ENCODE peak calls at places on chromosomes 11 and 22, in four cellular contexts. R, M, A and D are unnamed samples.

GRCh38 chr22:49738006-49738405 is 89.7 kb downstream of the BRD1 start:
- DNase-seq in R (no peak), M (no peak), A (no peak), D (no peak)

GRCh38 chr22:48717883-48718817 is 1109.5 kb downstream of the BRD1 start:
- DNase-seq in A (no peak), R (no peak), M (no peak), D (no peak)

GRCh38 chr22:49867303-49868250 is 13.9 kb downstream of the ZBED4 start:
- DNase-seq in R (no peak), M (no peak), A (no peak), D (no peak)

GRCh38 chr11:86262387-86262786 is 17.8 kb downstream of the EED start:
- DNase-seq in R (no peak), A (no peak), M (no peak), D (no peak)

GRCh38 chr11:35035894-35036408 is 103.0 kb upstream of the CD44 start:
- DNase-seq in A (peak), M (no peak), R (no peak), D (peak)

GRCh38 chr11:47186937-47187681 is 875 bp upstream of the PACSIN3 start:
- DNase-seq in M (peak), A (peak), R (no peak), D (peak)

GRCh38 chr22:49971232-49972162 is 10.9 kb downstream of the PIM3 start:
- DNase-seq in M (peak), A (peak), R (no peak), D (peak)

GRCh38 chr22:49047461-49047860 is 780.2 kb downstream of the BRD1 start:
- DNase-seq in A (no peak), R (no peak), M (no peak), D (peak)

GRCh38 chr11:11022126-11022730 is 164.4 kb upstream of the ZBED5 start:
- DNase-seq in R (peak), M (no peak), A (peak), D (peak)

GRCh38 chr11:66012371-66012945 is 650 bp downstream of the CST6 start:
- DNase-seq in A (no peak), M (no peak), R (no peak), D (no peak)

GRCh38 chr11:5042091-5042490 is 4.2 kb upstream of the OR52J3 start:
- DNase-seq in R (no peak), A (no peak), M (no peak), D (no peak)

GRCh38 chr22:22019659-22020424 is 37.3 kb upstream of the TOP3B start:
- DNase-seq in M (no peak), R (no peak), A (no peak), D (no peak)

GRCh38 chr22:35318346-35319215 is 18.9 kb downstream of the TOM1 start:
- DNase-seq in R (no peak), M (no peak), A (no peak), D (no peak)

GRCh38 chr11:61890536-61891330 is 612 bp downstream of the FADS3 start:
- DNase-seq in M (peak), A (peak), R (peak), D (peak)

GRCh38 chr22:25650834-25651233 is 86.4 kb downstream of the GRK3 start:
- DNase-seq in A (no peak), M (no peak), R (no peak), D (no peak)

GRCh38 chr22:49181431-49181830 is 646.2 kb downstream of the BRD1 start:
- DNase-seq in M (no peak), A (no peak), R (no peak), D (no peak)

GRCh38 chr22:45903355-45904149 is 73.4 kb downstream of the WNT7B start:
- DNase-seq in R (no peak), M (peak), A (peak), D (peak)

GRCh38 chr22:21947040-21948014 is 5.3 kb downstream of the PPM1F start:
- DNase-seq in M (no peak), R (no peak), A (peak), D (peak)

GRCh38 chr11:101456812-101457211 is 127.0 kb downstream of the TRPC6 start:
- DNase-seq in R (no peak), A (peak), M (no peak), D (no peak)

GRCh38 chr22:24506802-24507438 is 11.8 kb downstream of the UPB1 start:
- DNase-seq in A (no peak), M (no peak), R (peak), D (no peak)

GRCh38 chr11:66100272-66101037 is 30.4 kb downstream of the PACS1 start:
- DNase-seq in A (peak), R (peak), M (peak), D (no peak)